ENCODE peak calls at places on chromosomes 3 and 15, in four cellular contexts. C, L, K and D are unnamed samples.
A peak's percentile ranks its signal among the peaks of the same experiment; 100 is the strongest.

GRCh38 chr15:65576669-65577068 is 34.3 kb downstream of the INTS14 start:
- DNase-seq in K (no peak), L (no peak), C (no peak), D (peak; percentile 60)

GRCh38 chr15:52337961-52338535 is 42.4 kb upstream of the MYO5C start:
- DNase-seq in L (no peak), C (no peak), K (no peak), D (peak; percentile 12)

GRCh38 chr3:167067844-167068161 is 312.3 kb downstream of the ZBBX start:
- DNase-seq in L (no peak), K (no peak), C (no peak), D (no peak)

GRCh38 chr3:44292947-44293346 is 45.6 kb upstream of the TCAIM start:
- DNase-seq in K (no peak), L (no peak), C (no peak), D (no peak)

GRCh38 chr3:151796105-151796705 is 17.7 kb upstream of the AADAC start:
- DNase-seq in L (no peak), K (no peak), C (no peak), D (peak; percentile 16)

GRCh38 chr15:58292761-58293175 is 139.0 kb upstream of the LIPC start:
- DNase-seq in C (no peak), K (no peak), L (peak; percentile 66), D (peak; percentile 54)

GRCh38 chr3:185648396-185648795 is 62.3 kb downstream of the SENP2 start:
- DNase-seq in L (no peak), C (no peak), K (no peak), D (no peak)

GRCh38 chr15:92306662-92307061 is 87.0 kb upstream of the ST8SIA2 start:
- DNase-seq in L (no peak), C (peak; percentile 46), K (peak; percentile 64), D (no peak)

GRCh38 chr3:183536238-183536880 is 19.1 kb downstream of the KLHL6 start:
- DNase-seq in K (no peak), C (no peak), L (peak; percentile 67), D (no peak)
- H2BK12ac ChIP-seq in K (no peak overlapping the region), C (no peak overlapping the region), L (no peak overlapping the region), D (no peak overlapping the region)

GRCh38 chr3:46599590-46599989 is 12.7 kb upstream of the FAM240A start:
- DNase-seq in L (no peak), K (peak; percentile 65), C (no peak), D (no peak)
- H2BK12ac ChIP-seq in L (no peak overlapping the region), K (no peak overlapping the region), C (no peak overlapping the region), D (no peak overlapping the region)

GRCh38 chr3:42980909-42981308 is 1.8 kb downstream of the GASK1A start:
- DNase-seq in L (no peak), C (no peak), K (no peak), D (no peak)
- H2BK12ac ChIP-seq in L (no peak overlapping the region), C (no peak overlapping the region), K (no peak overlapping the region), D (no peak overlapping the region)

GRCh38 chr3:115617573-115617972 is 5.7 kb upstream of the GAP43 start:
- DNase-seq in L (no peak), C (no peak), K (no peak), D (no peak)

GRCh38 chr3:115615451-115615850 is 7.9 kb upstream of the GAP43 start:
- DNase-seq in C (no peak), K (no peak), L (no peak), D (no peak)

GRCh38 chr3:115616461-115616860 is 6.8 kb upstream of the GAP43 start:
- DNase-seq in C (no peak), K (no peak), L (no peak), D (no peak)

DNA sequence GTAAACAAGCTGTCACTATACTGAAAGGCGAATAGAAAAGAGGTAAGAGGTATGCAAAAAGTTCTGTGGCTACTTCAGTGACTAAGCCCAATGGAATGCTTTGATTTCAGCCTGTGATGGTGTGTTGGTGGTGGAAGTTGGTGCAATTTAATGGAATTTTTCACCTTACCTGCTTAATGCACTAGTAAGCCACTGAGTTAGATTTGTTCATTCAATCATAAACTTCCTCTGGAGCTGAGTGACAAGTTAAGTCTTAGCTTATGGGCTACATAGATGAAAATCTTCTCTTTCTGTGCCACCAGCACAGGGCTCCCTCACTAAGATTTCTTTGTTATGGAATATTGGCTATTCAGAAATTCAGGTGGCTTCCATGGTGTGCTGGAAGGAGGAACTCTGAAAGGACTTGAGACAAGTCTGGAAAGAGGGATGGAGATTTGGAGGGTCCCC is 8.3 kb upstream of the GAP43 start:
- DNase-seq in C (no peak), K (peak; percentile 50), L (peak; percentile 9), D (peak; percentile 22)
- H2BK12ac ChIP-seq in C (no peak overlapping the region), K (no peak overlapping the region), L (no peak overlapping the region), D (no peak overlapping the region)

GRCh38 chr3:188007897-188008296 is 146.1 kb upstream of the LPP start:
- DNase-seq in L (no peak), C (no peak), K (no peak), D (no peak)
- H2BK12ac ChIP-seq in L (no peak overlapping the region), C (no peak overlapping the region), K (no peak overlapping the region), D (no peak overlapping the region)